ENCODE peak calls at places on chromosomes 7 and 10, in six cellular contexts. One of them, this sample, is unnamed.

GRCh38 chr7:32957326-32958045 is at the start of gene FKBP9:
- DNase-seq in GM13976: peak
- DNase-seq in dorsolateral prefrontal cortex: peak
- DNase-seq in mucosa of descending colon: peak
- DNase-seq in left ventricle myocardium inferior: peak
- DNase-seq in heart left ventricle: peak
- DNase-seq in this sample: peak

GRCh38 chr7:140439359-140439758 is 35.5 kb downstream of the RAB19 start:
- DNase-seq in mucosa of descending colon: no peak
- DNase-seq in left ventricle myocardium inferior: no peak
- DNase-seq in GM13976: no peak
- DNase-seq in heart left ventricle: no peak
- DNase-seq in dorsolateral prefrontal cortex: no peak
- DNase-seq in this sample: no peak

GRCh38 chr10:132964231-132964630 is 21.9 kb upstream of the CFAP46 start:
- DNase-seq in left ventricle myocardium inferior: no peak
- DNase-seq in dorsolateral prefrontal cortex: peak
- DNase-seq in heart left ventricle: no peak
- DNase-seq in GM13976: no peak
- DNase-seq in mucosa of descending colon: no peak
- DNase-seq in this sample: no peak

GRCh38 chr10:69375307-69376151 is 41.2 kb downstream of the TACR2 start:
- DNase-seq in heart left ventricle: peak
- DNase-seq in left ventricle myocardium inferior: no peak
- DNase-seq in mucosa of descending colon: no peak
- DNase-seq in dorsolateral prefrontal cortex: peak
- DNase-seq in GM13976: no peak
- DNase-seq in this sample: no peak

GRCh38 chr10:22325948-22326702 is 5.2 kb downstream of the BMI1 start:
- DNase-seq in dorsolateral prefrontal cortex: no peak
- DNase-seq in GM13976: no peak
- DNase-seq in mucosa of descending colon: no peak
- DNase-seq in left ventricle myocardium inferior: no peak
- DNase-seq in heart left ventricle: no peak
- DNase-seq in this sample: no peak

GRCh38 chr7:130356121-130356759 is 11.6 kb downstream of the CPA5 start:
- DNase-seq in dorsolateral prefrontal cortex: no peak
- DNase-seq in left ventricle myocardium inferior: peak
- DNase-seq in heart left ventricle: peak
- DNase-seq in mucosa of descending colon: no peak
- DNase-seq in GM13976: no peak
- DNase-seq in this sample: no peak

GRCh38 chr10:47225928-47226645 is 73.9 kb upstream of the GDF10 start:
- DNase-seq in GM13976: no peak
- DNase-seq in heart left ventricle: no peak
- DNase-seq in dorsolateral prefrontal cortex: no peak
- DNase-seq in left ventricle myocardium inferior: no peak
- DNase-seq in mucosa of descending colon: no peak
- DNase-seq in this sample: no peak

GRCh38 chr7:2701832-2702593 is 14.0 kb downstream of the AMZ1 start:
- DNase-seq in heart left ventricle: no peak
- DNase-seq in left ventricle myocardium inferior: peak
- DNase-seq in GM13976: no peak
- DNase-seq in mucosa of descending colon: no peak
- DNase-seq in dorsolateral prefrontal cortex: peak
- DNase-seq in this sample: peak

GRCh38 chr7:19146699-19147098 is 1.5 kb upstream of the FERD3L start:
- DNase-seq in dorsolateral prefrontal cortex: no peak
- DNase-seq in GM13976: peak
- DNase-seq in left ventricle myocardium inferior: no peak
- DNase-seq in mucosa of descending colon: no peak
- DNase-seq in heart left ventricle: no peak
- DNase-seq in this sample: no peak

GRCh38 chr7:38398725-38399321 is 125.4 kb upstream of the TARP start:
- DNase-seq in GM13976: peak
- DNase-seq in dorsolateral prefrontal cortex: no peak
- DNase-seq in mucosa of descending colon: no peak
- DNase-seq in heart left ventricle: no peak
- DNase-seq in left ventricle myocardium inferior: peak
- DNase-seq in this sample: no peak

GRCh38 chr7:37491919-37492694 is 43.4 kb upstream of the ELMO1 start:
- DNase-seq in heart left ventricle: no peak
- DNase-seq in GM13976: no peak
- DNase-seq in left ventricle myocardium inferior: no peak
- DNase-seq in dorsolateral prefrontal cortex: no peak
- DNase-seq in mucosa of descending colon: no peak
- DNase-seq in this sample: no peak

GRCh38 chr10:15140640-15141039 is 27.9 kb downstream of the NMT2 start:
- DNase-seq in GM13976: no peak
- DNase-seq in dorsolateral prefrontal cortex: peak
- DNase-seq in mucosa of descending colon: no peak
- DNase-seq in heart left ventricle: no peak
- DNase-seq in left ventricle myocardium inferior: no peak
- DNase-seq in this sample: no peak

GRCh38 chr10:97612386-97612785 is 20.9 kb downstream of the MORN4 start:
- DNase-seq in mucosa of descending colon: no peak
- DNase-seq in heart left ventricle: no peak
- DNase-seq in dorsolateral prefrontal cortex: no peak
- DNase-seq in GM13976: peak
- DNase-seq in left ventricle myocardium inferior: no peak
- DNase-seq in this sample: peak

GRCh38 chr7:44144968-44145418 is 3.9 kb upstream of the MYL7 start:
- DNase-seq in left ventricle myocardium inferior: no peak
- DNase-seq in dorsolateral prefrontal cortex: no peak
- DNase-seq in GM13976: no peak
- DNase-seq in heart left ventricle: no peak
- DNase-seq in mucosa of descending colon: no peak
- DNase-seq in this sample: no peak

GRCh38 chr10:124369986-124370385 is 48.7 kb downstream of the OAT start:
- DNase-seq in left ventricle myocardium inferior: no peak
- DNase-seq in mucosa of descending colon: no peak
- DNase-seq in GM13976: no peak
- DNase-seq in heart left ventricle: no peak
- DNase-seq in dorsolateral prefrontal cortex: no peak
- DNase-seq in this sample: no peak

GRCh38 chr10:61159253-61159652 is 215.3 kb upstream of the RHOBTB1 start:
- DNase-seq in left ventricle myocardium inferior: no peak
- DNase-seq in mucosa of descending colon: no peak
- DNase-seq in dorsolateral prefrontal cortex: no peak
- DNase-seq in GM13976: no peak
- DNase-seq in heart left ventricle: no peak
- DNase-seq in this sample: no peak

GRCh38 chr7:155296788-155297516 is 726 bp upstream of the INSIG1 start:
- DNase-seq in heart left ventricle: peak
- DNase-seq in dorsolateral prefrontal cortex: peak
- DNase-seq in left ventricle myocardium inferior: peak
- DNase-seq in GM13976: peak
- DNase-seq in mucosa of descending colon: peak
- DNase-seq in this sample: peak

GRCh38 chr7:1473864-1474512 is 14.7 kb upstream of the MICALL2 start:
- DNase-seq in dorsolateral prefrontal cortex: peak
- DNase-seq in mucosa of descending colon: peak
- DNase-seq in left ventricle myocardium inferior: peak
- DNase-seq in GM13976: peak
- DNase-seq in heart left ventricle: peak
- DNase-seq in this sample: peak

GRCh38 chr10:7546365-7546967 is 120.3 kb downstream of the ITIH5 start:
- DNase-seq in dorsolateral prefrontal cortex: no peak
- DNase-seq in GM13976: no peak
- DNase-seq in left ventricle myocardium inferior: no peak
- DNase-seq in mucosa of descending colon: no peak
- DNase-seq in heart left ventricle: no peak
- DNase-seq in this sample: no peak

GRCh38 chr7:24668922-24669635 is 88.2 kb downstream of the GSDME start:
- DNase-seq in left ventricle myocardium inferior: no peak
- DNase-seq in dorsolateral prefrontal cortex: no peak
- DNase-seq in GM13976: no peak
- DNase-seq in mucosa of descending colon: no peak
- DNase-seq in heart left ventricle: no peak
- DNase-seq in this sample: no peak

GRCh38 chr7:1046722-1047679 is 2.7 kb downstream of the GPR146 start:
- DNase-seq in heart left ventricle: no peak
- DNase-seq in dorsolateral prefrontal cortex: no peak
- DNase-seq in left ventricle myocardium inferior: no peak
- DNase-seq in GM13976: no peak
- DNase-seq in mucosa of descending colon: peak
- DNase-seq in this sample: no peak

GRCh38 chr10:3828404-3829192 is 43.6 kb upstream of the KLF6 start:
- DNase-seq in dorsolateral prefrontal cortex: no peak
- DNase-seq in heart left ventricle: peak
- DNase-seq in mucosa of descending colon: no peak
- DNase-seq in GM13976: peak
- DNase-seq in left ventricle myocardium inferior: no peak
- DNase-seq in this sample: no peak

GRCh38 chr7:93115796-93116195 is 2.0 kb downstream of the SAMD9 start:
- DNase-seq in heart left ventricle: no peak
- DNase-seq in dorsolateral prefrontal cortex: no peak
- DNase-seq in mucosa of descending colon: peak
- DNase-seq in left ventricle myocardium inferior: no peak
- DNase-seq in GM13976: no peak
- DNase-seq in this sample: no peak

GRCh38 chr7:106110238-106110560 is 1.9 kb downstream of the SYPL1 start:
- DNase-seq in heart left ventricle: no peak
- DNase-seq in left ventricle myocardium inferior: no peak
- DNase-seq in GM13976: no peak
- DNase-seq in dorsolateral prefrontal cortex: no peak
- DNase-seq in mucosa of descending colon: no peak
- DNase-seq in this sample: no peak

GRCh38 chr10:95201736-95202135 is 7.7 kb downstream of the ACSM6 start:
- DNase-seq in GM13976: no peak
- DNase-seq in mucosa of descending colon: no peak
- DNase-seq in heart left ventricle: no peak
- DNase-seq in dorsolateral prefrontal cortex: no peak
- DNase-seq in left ventricle myocardium inferior: no peak
- DNase-seq in this sample: no peak

DNA sequence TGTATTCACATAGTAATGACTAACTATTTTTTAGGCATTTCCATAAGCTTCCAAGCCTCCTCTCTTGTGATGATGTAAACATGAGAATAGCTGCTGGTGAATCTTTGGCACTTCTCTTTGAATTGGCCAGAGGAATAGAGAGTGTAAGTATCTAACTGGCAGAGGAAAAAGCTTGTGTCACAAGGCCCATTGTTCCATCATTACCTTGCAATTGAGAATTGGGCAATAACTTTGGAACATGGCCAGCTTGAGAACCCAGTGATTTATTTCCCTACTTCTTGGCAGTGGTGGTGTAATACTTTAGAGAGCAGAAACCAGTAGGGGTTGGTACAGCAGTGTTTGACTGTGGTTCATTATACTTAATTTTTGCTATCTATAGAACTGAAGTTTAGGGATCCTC is 12.0 kb downstream of the IFRD1 start:
- DNase-seq in heart left ventricle: peak
- DNase-seq in left ventricle myocardium inferior: no peak
- DNase-seq in mucosa of descending colon: no peak
- DNase-seq in GM13976: no peak
- DNase-seq in dorsolateral prefrontal cortex: no peak
- DNase-seq in this sample: no peak
- TF ChIP-seq CTCF in heart left ventricle: no peak
- TF ChIP-seq CTCF in left ventricle myocardium inferior: no peak
- TF ChIP-seq CTCF in mucosa of descending colon: no peak
- TF ChIP-seq CTCF in GM13976: no peak
- TF ChIP-seq CTCF in dorsolateral prefrontal cortex: no peak
- TF ChIP-seq CTCF in this sample: no peak

GRCh38 chr10:117684673-117685211 is 142.2 kb downstream of the EMX2 start:
- DNase-seq in GM13976: peak
- DNase-seq in dorsolateral prefrontal cortex: no peak
- DNase-seq in left ventricle myocardium inferior: peak
- DNase-seq in heart left ventricle: peak
- DNase-seq in mucosa of descending colon: no peak
- DNase-seq in this sample: no peak
- TF ChIP-seq CTCF in GM13976: peak
- TF ChIP-seq CTCF in dorsolateral prefrontal cortex: no peak
- TF ChIP-seq CTCF in left ventricle myocardium inferior: no peak
- TF ChIP-seq CTCF in heart left ventricle: no peak
- TF ChIP-seq CTCF in mucosa of descending colon: no peak
- TF ChIP-seq CTCF in this sample: no peak

GRCh38 chr10:45514283-45515270 is 140.6 kb downstream of the ALOX5 start:
- DNase-seq in GM13976: no peak
- DNase-seq in left ventricle myocardium inferior: no peak
- DNase-seq in mucosa of descending colon: no peak
- DNase-seq in heart left ventricle: no peak
- DNase-seq in dorsolateral prefrontal cortex: peak
- DNase-seq in this sample: no peak

GRCh38 chr10:45515630-45516029 is 141.6 kb downstream of the ALOX5 start:
- DNase-seq in dorsolateral prefrontal cortex: no peak
- DNase-seq in mucosa of descending colon: no peak
- DNase-seq in GM13976: no peak
- DNase-seq in heart left ventricle: no peak
- DNase-seq in left ventricle myocardium inferior: no peak
- DNase-seq in this sample: no peak

GRCh38 chr10:45518741-45519140 is 144.7 kb downstream of the ALOX5 start:
- DNase-seq in GM13976: no peak
- DNase-seq in mucosa of descending colon: no peak
- DNase-seq in heart left ventricle: no peak
- DNase-seq in dorsolateral prefrontal cortex: no peak
- DNase-seq in left ventricle myocardium inferior: no peak
- DNase-seq in this sample: no peak

GRCh38 chr10:45526309-45526708 is 146.3 kb downstream of the ZFAND4 start:
- DNase-seq in GM13976: no peak
- DNase-seq in mucosa of descending colon: no peak
- DNase-seq in dorsolateral prefrontal cortex: no peak
- DNase-seq in heart left ventricle: no peak
- DNase-seq in left ventricle myocardium inferior: no peak
- DNase-seq in this sample: no peak

GRCh38 chr10:45520476-45520875 is 146.5 kb downstream of the ALOX5 start:
- DNase-seq in left ventricle myocardium inferior: no peak
- DNase-seq in heart left ventricle: no peak
- DNase-seq in mucosa of descending colon: no peak
- DNase-seq in GM13976: no peak
- DNase-seq in dorsolateral prefrontal cortex: no peak
- DNase-seq in this sample: no peak
- TF ChIP-seq CTCF in left ventricle myocardium inferior: no peak
- TF ChIP-seq CTCF in heart left ventricle: no peak
- TF ChIP-seq CTCF in mucosa of descending colon: no peak
- TF ChIP-seq CTCF in GM13976: no peak
- TF ChIP-seq CTCF in dorsolateral prefrontal cortex: no peak
- TF ChIP-seq CTCF in this sample: no peak

DNA sequence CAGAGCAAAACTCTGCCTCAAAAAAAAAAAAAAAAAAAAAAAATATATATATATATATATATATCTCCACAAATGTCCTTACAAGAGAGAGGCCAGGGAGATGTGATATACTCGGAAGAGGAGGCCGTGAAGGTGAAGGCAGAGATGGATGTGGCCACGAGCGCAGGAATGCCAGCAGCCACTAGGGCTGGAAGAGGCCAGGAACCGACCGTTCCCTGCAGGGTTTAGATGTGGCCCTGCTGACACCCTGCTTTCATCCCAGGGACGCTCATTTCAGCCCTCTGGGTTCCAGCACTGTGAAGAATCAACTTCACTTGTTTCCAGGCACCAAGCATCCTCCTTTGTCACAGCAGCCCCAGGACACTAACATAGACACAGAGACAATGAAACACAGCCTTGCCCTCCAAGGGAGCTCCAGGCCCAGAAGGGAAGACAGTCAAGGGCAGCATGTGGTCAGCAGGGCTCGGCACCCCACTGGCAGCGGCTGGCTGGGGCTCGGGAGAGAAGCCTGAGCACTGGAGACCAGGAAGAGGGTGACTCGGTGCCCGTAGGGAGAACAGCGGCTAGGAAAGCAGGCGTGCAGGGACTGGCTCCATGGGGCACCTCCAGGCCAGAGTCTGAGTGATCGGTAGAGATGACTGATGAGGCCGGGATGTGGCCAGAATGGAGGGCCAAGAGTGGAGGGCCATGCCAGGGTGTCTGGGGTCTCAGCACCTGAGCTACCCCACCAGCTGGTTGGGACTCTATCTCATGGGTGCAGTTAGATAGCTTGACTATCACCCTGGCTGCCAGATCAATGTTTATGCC is 7.6 kb downstream of the WDR86 start:
- DNase-seq in mucosa of descending colon: no peak
- DNase-seq in left ventricle myocardium inferior: no peak
- DNase-seq in heart left ventricle: no peak
- DNase-seq in GM13976: no peak
- DNase-seq in dorsolateral prefrontal cortex: no peak
- DNase-seq in this sample: peak
- TF ChIP-seq CTCF in mucosa of descending colon: no peak
- TF ChIP-seq CTCF in left ventricle myocardium inferior: no peak
- TF ChIP-seq CTCF in heart left ventricle: no peak
- TF ChIP-seq CTCF in GM13976: no peak
- TF ChIP-seq CTCF in dorsolateral prefrontal cortex: no peak
- TF ChIP-seq CTCF in this sample: no peak

This sample was measured in right lobe of liver.